ENCODE peak calls at places on chromosomes 11 and 22, in nine cellular contexts. One of them, this sample, is unnamed.

GRCh38 chr11:111335596-111335995 is 37.2 kb downstream of the POU2AF3 start:
- DNase-seq in lung: no peak
- DNase-seq in NCI-H1092: no peak
- DNase-seq in fibroblast of mammary gland: peak
- DNase-seq in lower leg skin: no peak
- DNase-seq in stimulated activated naive CD8-positive, alpha-beta T cell treated with anti-CD3 and anti-CD28 coated beads, Interleukin-15, Interleukin-2, amounts not matched to agents 100 U/mL and 50 U/mL, for 24 hours: no peak
- DNase-seq in NCI-H1105: no peak
- DNase-seq in NCI-H774: no peak
- DNase-seq in activated CD8-positive, alpha-beta memory T cell treated with anti-CD3 and anti-CD28 coated beads, Interleukin-2, amount 50 U/mL, for 48 hours: no peak
- DNase-seq in this sample: no peak

GRCh38 chr11:121479355-121479754 is 26.6 kb upstream of the SORL1-AS1 start:
- DNase-seq in fibroblast of mammary gland: no peak
- DNase-seq in lung: no peak
- DNase-seq in activated CD8-positive, alpha-beta memory T cell treated with anti-CD3 and anti-CD28 coated beads, Interleukin-2, amount 50 U/mL, for 48 hours: no peak
- DNase-seq in NCI-H1092: no peak
- DNase-seq in lower leg skin: no peak
- DNase-seq in NCI-H1105: no peak
- DNase-seq in NCI-H774: no peak
- DNase-seq in stimulated activated naive CD8-positive, alpha-beta T cell treated with anti-CD3 and anti-CD28 coated beads, Interleukin-15, Interleukin-2, amounts not matched to agents 100 U/mL and 50 U/mL, for 24 hours: no peak
- DNase-seq in this sample: no peak

GRCh38 chr11:45577755-45578154 is 87.7 kb downstream of the CHST1 start:
- DNase-seq in fibroblast of mammary gland: no peak
- DNase-seq in NCI-H1105: no peak
- DNase-seq in lower leg skin: no peak
- DNase-seq in lung: no peak
- DNase-seq in NCI-H774: no peak
- DNase-seq in stimulated activated naive CD8-positive, alpha-beta T cell treated with anti-CD3 and anti-CD28 coated beads, Interleukin-15, Interleukin-2, amounts not matched to agents 100 U/mL and 50 U/mL, for 24 hours: no peak
- DNase-seq in NCI-H1092: no peak
- DNase-seq in activated CD8-positive, alpha-beta memory T cell treated with anti-CD3 and anti-CD28 coated beads, Interleukin-2, amount 50 U/mL, for 48 hours: no peak
- DNase-seq in this sample: no peak

GRCh38 chr11:78061088-78061920 is 2.4 kb upstream of the THRSP start:
- DNase-seq in NCI-H1105: no peak
- DNase-seq in stimulated activated naive CD8-positive, alpha-beta T cell treated with anti-CD3 and anti-CD28 coated beads, Interleukin-15, Interleukin-2, amounts not matched to agents 100 U/mL and 50 U/mL, for 24 hours: no peak
- DNase-seq in NCI-H1092: no peak
- DNase-seq in lung: no peak
- DNase-seq in activated CD8-positive, alpha-beta memory T cell treated with anti-CD3 and anti-CD28 coated beads, Interleukin-2, amount 50 U/mL, for 48 hours: no peak
- DNase-seq in lower leg skin: no peak
- DNase-seq in fibroblast of mammary gland: no peak
- DNase-seq in NCI-H774: no peak
- DNase-seq in this sample: no peak

GRCh38 chr11:77411238-77411637 is 62.7 kb downstream of the PAK1 start:
- DNase-seq in NCI-H1092: no peak
- DNase-seq in lower leg skin: peak
- DNase-seq in stimulated activated naive CD8-positive, alpha-beta T cell treated with anti-CD3 and anti-CD28 coated beads, Interleukin-15, Interleukin-2, amounts not matched to agents 100 U/mL and 50 U/mL, for 24 hours: peak
- DNase-seq in NCI-H774: no peak
- DNase-seq in NCI-H1105: no peak
- DNase-seq in activated CD8-positive, alpha-beta memory T cell treated with anti-CD3 and anti-CD28 coated beads, Interleukin-2, amount 50 U/mL, for 48 hours: peak
- DNase-seq in lung: peak
- DNase-seq in fibroblast of mammary gland: peak
- DNase-seq in this sample: peak

GRCh38 chr11:19499999-19500398 is 212.6 kb upstream of the NAV2 start:
- DNase-seq in NCI-H1105: no peak
- DNase-seq in NCI-H1092: no peak
- DNase-seq in activated CD8-positive, alpha-beta memory T cell treated with anti-CD3 and anti-CD28 coated beads, Interleukin-2, amount 50 U/mL, for 48 hours: no peak
- DNase-seq in stimulated activated naive CD8-positive, alpha-beta T cell treated with anti-CD3 and anti-CD28 coated beads, Interleukin-15, Interleukin-2, amounts not matched to agents 100 U/mL and 50 U/mL, for 24 hours: no peak
- DNase-seq in NCI-H774: no peak
- DNase-seq in fibroblast of mammary gland: peak
- DNase-seq in lung: no peak
- DNase-seq in lower leg skin: no peak
- DNase-seq in this sample: no peak

GRCh38 chr11:96272542-96273306 is 70.3 kb downstream of the MAML2 start:
- DNase-seq in NCI-H1105: no peak
- DNase-seq in activated CD8-positive, alpha-beta memory T cell treated with anti-CD3 and anti-CD28 coated beads, Interleukin-2, amount 50 U/mL, for 48 hours: no peak
- DNase-seq in stimulated activated naive CD8-positive, alpha-beta T cell treated with anti-CD3 and anti-CD28 coated beads, Interleukin-15, Interleukin-2, amounts not matched to agents 100 U/mL and 50 U/mL, for 24 hours: no peak
- DNase-seq in fibroblast of mammary gland: peak
- DNase-seq in NCI-H774: no peak
- DNase-seq in lower leg skin: no peak
- DNase-seq in lung: peak
- DNase-seq in NCI-H1092: no peak
- DNase-seq in this sample: no peak

GRCh38 chr11:60786811-60787567 is 1.9 kb downstream of the MS4A10 start:
- DNase-seq in NCI-H1105: no peak
- DNase-seq in NCI-H1092: no peak
- DNase-seq in NCI-H774: no peak
- DNase-seq in lung: no peak
- DNase-seq in stimulated activated naive CD8-positive, alpha-beta T cell treated with anti-CD3 and anti-CD28 coated beads, Interleukin-15, Interleukin-2, amounts not matched to agents 100 U/mL and 50 U/mL, for 24 hours: no peak
- DNase-seq in activated CD8-positive, alpha-beta memory T cell treated with anti-CD3 and anti-CD28 coated beads, Interleukin-2, amount 50 U/mL, for 48 hours: no peak
- DNase-seq in fibroblast of mammary gland: peak
- DNase-seq in lower leg skin: no peak
- DNase-seq in this sample: peak

GRCh38 chr22:45503071-45503815 is 560 bp downstream of the FBLN1 start:
- DNase-seq in NCI-H1092: no peak
- DNase-seq in lower leg skin: no peak
- DNase-seq in stimulated activated naive CD8-positive, alpha-beta T cell treated with anti-CD3 and anti-CD28 coated beads, Interleukin-15, Interleukin-2, amounts not matched to agents 100 U/mL and 50 U/mL, for 24 hours: no peak
- DNase-seq in lung: no peak
- DNase-seq in NCI-H774: no peak
- DNase-seq in activated CD8-positive, alpha-beta memory T cell treated with anti-CD3 and anti-CD28 coated beads, Interleukin-2, amount 50 U/mL, for 48 hours: no peak
- DNase-seq in NCI-H1105: no peak
- DNase-seq in fibroblast of mammary gland: no peak
- DNase-seq in this sample: no peak

GRCh38 chr22:47154621-47155081 is 392.2 kb downstream of the TBC1D22A start:
- DNase-seq in lung: no peak
- DNase-seq in NCI-H1092: no peak
- DNase-seq in NCI-H1105: no peak
- DNase-seq in activated CD8-positive, alpha-beta memory T cell treated with anti-CD3 and anti-CD28 coated beads, Interleukin-2, amount 50 U/mL, for 48 hours: no peak
- DNase-seq in fibroblast of mammary gland: peak
- DNase-seq in NCI-H774: no peak
- DNase-seq in lower leg skin: no peak
- DNase-seq in stimulated activated naive CD8-positive, alpha-beta T cell treated with anti-CD3 and anti-CD28 coated beads, Interleukin-15, Interleukin-2, amounts not matched to agents 100 U/mL and 50 U/mL, for 24 hours: no peak
- DNase-seq in this sample: no peak

GRCh38 chr11:33089776-33090175 is 50.4 kb downstream of the TCP11L1 start:
- DNase-seq in activated CD8-positive, alpha-beta memory T cell treated with anti-CD3 and anti-CD28 coated beads, Interleukin-2, amount 50 U/mL, for 48 hours: no peak
- DNase-seq in stimulated activated naive CD8-positive, alpha-beta T cell treated with anti-CD3 and anti-CD28 coated beads, Interleukin-15, Interleukin-2, amounts not matched to agents 100 U/mL and 50 U/mL, for 24 hours: no peak
- DNase-seq in NCI-H1092: no peak
- DNase-seq in NCI-H774: no peak
- DNase-seq in lung: no peak
- DNase-seq in lower leg skin: no peak
- DNase-seq in NCI-H1105: no peak
- DNase-seq in fibroblast of mammary gland: no peak
- DNase-seq in this sample: no peak

GRCh38 chr11:109490953-109491733 is 69.2 kb downstream of the C11orf87 start:
- DNase-seq in activated CD8-positive, alpha-beta memory T cell treated with anti-CD3 and anti-CD28 coated beads, Interleukin-2, amount 50 U/mL, for 48 hours: no peak
- DNase-seq in lower leg skin: no peak
- DNase-seq in lung: no peak
- DNase-seq in NCI-H774: no peak
- DNase-seq in stimulated activated naive CD8-positive, alpha-beta T cell treated with anti-CD3 and anti-CD28 coated beads, Interleukin-15, Interleukin-2, amounts not matched to agents 100 U/mL and 50 U/mL, for 24 hours: no peak
- DNase-seq in NCI-H1092: no peak
- DNase-seq in fibroblast of mammary gland: no peak
- DNase-seq in NCI-H1105: no peak
- DNase-seq in this sample: no peak

GRCh38 chr22:33811686-33812085 is 108.6 kb downstream of the LARGE1 start:
- DNase-seq in lower leg skin: peak
- DNase-seq in NCI-H1092: no peak
- DNase-seq in lung: no peak
- DNase-seq in activated CD8-positive, alpha-beta memory T cell treated with anti-CD3 and anti-CD28 coated beads, Interleukin-2, amount 50 U/mL, for 48 hours: no peak
- DNase-seq in fibroblast of mammary gland: peak
- DNase-seq in stimulated activated naive CD8-positive, alpha-beta T cell treated with anti-CD3 and anti-CD28 coated beads, Interleukin-15, Interleukin-2, amounts not matched to agents 100 U/mL and 50 U/mL, for 24 hours: no peak
- DNase-seq in NCI-H1105: no peak
- DNase-seq in NCI-H774: no peak
- DNase-seq in this sample: peak

GRCh38 chr11:65066315-65066714 is 8.0 kb upstream of the NAALADL1 start:
- DNase-seq in lung: no peak
- DNase-seq in fibroblast of mammary gland: no peak
- DNase-seq in NCI-H1092: no peak
- DNase-seq in activated CD8-positive, alpha-beta memory T cell treated with anti-CD3 and anti-CD28 coated beads, Interleukin-2, amount 50 U/mL, for 48 hours: no peak
- DNase-seq in lower leg skin: no peak
- DNase-seq in stimulated activated naive CD8-positive, alpha-beta T cell treated with anti-CD3 and anti-CD28 coated beads, Interleukin-15, Interleukin-2, amounts not matched to agents 100 U/mL and 50 U/mL, for 24 hours: no peak
- DNase-seq in NCI-H1105: no peak
- DNase-seq in NCI-H774: no peak
- DNase-seq in this sample: no peak

GRCh38 chr11:2271077-2271326 is 614 bp upstream of the ASCL2 start:
- DNase-seq in lower leg skin: peak
- DNase-seq in fibroblast of mammary gland: no peak
- DNase-seq in lung: peak
- DNase-seq in NCI-H1092: no peak
- DNase-seq in NCI-H774: no peak
- DNase-seq in stimulated activated naive CD8-positive, alpha-beta T cell treated with anti-CD3 and anti-CD28 coated beads, Interleukin-15, Interleukin-2, amounts not matched to agents 100 U/mL and 50 U/mL, for 24 hours: peak
- DNase-seq in activated CD8-positive, alpha-beta memory T cell treated with anti-CD3 and anti-CD28 coated beads, Interleukin-2, amount 50 U/mL, for 48 hours: no peak
- DNase-seq in NCI-H1105: no peak
- DNase-seq in this sample: no peak

GRCh38 chr11:33716236-33716635 is 15.6 kb upstream of the C11orf91 start:
- DNase-seq in NCI-H774: no peak
- DNase-seq in fibroblast of mammary gland: peak
- DNase-seq in NCI-H1092: no peak
- DNase-seq in NCI-H1105: no peak
- DNase-seq in stimulated activated naive CD8-positive, alpha-beta T cell treated with anti-CD3 and anti-CD28 coated beads, Interleukin-15, Interleukin-2, amounts not matched to agents 100 U/mL and 50 U/mL, for 24 hours: no peak
- DNase-seq in lower leg skin: no peak
- DNase-seq in lung: no peak
- DNase-seq in activated CD8-positive, alpha-beta memory T cell treated with anti-CD3 and anti-CD28 coated beads, Interleukin-2, amount 50 U/mL, for 48 hours: no peak
- DNase-seq in this sample: no peak

GRCh38 chr22:26079009-26079408 is 90.3 kb upstream of the SEZ6L start:
- DNase-seq in activated CD8-positive, alpha-beta memory T cell treated with anti-CD3 and anti-CD28 coated beads, Interleukin-2, amount 50 U/mL, for 48 hours: no peak
- DNase-seq in fibroblast of mammary gland: no peak
- DNase-seq in lung: no peak
- DNase-seq in stimulated activated naive CD8-positive, alpha-beta T cell treated with anti-CD3 and anti-CD28 coated beads, Interleukin-15, Interleukin-2, amounts not matched to agents 100 U/mL and 50 U/mL, for 24 hours: no peak
- DNase-seq in NCI-H1092: no peak
- DNase-seq in NCI-H1105: no peak
- DNase-seq in NCI-H774: no peak
- DNase-seq in lower leg skin: no peak
- DNase-seq in this sample: no peak

GRCh38 chr11:44159848-44160721 is 64.6 kb downstream of the EXT2 start:
- DNase-seq in fibroblast of mammary gland: no peak
- DNase-seq in lung: no peak
- DNase-seq in lower leg skin: no peak
- DNase-seq in stimulated activated naive CD8-positive, alpha-beta T cell treated with anti-CD3 and anti-CD28 coated beads, Interleukin-15, Interleukin-2, amounts not matched to agents 100 U/mL and 50 U/mL, for 24 hours: no peak
- DNase-seq in NCI-H1105: no peak
- DNase-seq in NCI-H1092: no peak
- DNase-seq in activated CD8-positive, alpha-beta memory T cell treated with anti-CD3 and anti-CD28 coated beads, Interleukin-2, amount 50 U/mL, for 48 hours: no peak
- DNase-seq in NCI-H774: no peak
- DNase-seq in this sample: no peak

GRCh38 chr22:41862530-41863266 is 29.8 kb downstream of the SREBF2 start:
- DNase-seq in lower leg skin: no peak
- DNase-seq in NCI-H1105: no peak
- DNase-seq in NCI-H774: no peak
- DNase-seq in activated CD8-positive, alpha-beta memory T cell treated with anti-CD3 and anti-CD28 coated beads, Interleukin-2, amount 50 U/mL, for 48 hours: peak
- DNase-seq in fibroblast of mammary gland: peak
- DNase-seq in lung: peak
- DNase-seq in NCI-H1092: no peak
- DNase-seq in stimulated activated naive CD8-positive, alpha-beta T cell treated with anti-CD3 and anti-CD28 coated beads, Interleukin-15, Interleukin-2, amounts not matched to agents 100 U/mL and 50 U/mL, for 24 hours: peak
- DNase-seq in this sample: no peak

GRCh38 chr11:57131080-57131790 is 50.5 kb upstream of the LRRC55 start:
- DNase-seq in stimulated activated naive CD8-positive, alpha-beta T cell treated with anti-CD3 and anti-CD28 coated beads, Interleukin-15, Interleukin-2, amounts not matched to agents 100 U/mL and 50 U/mL, for 24 hours: no peak
- DNase-seq in lung: peak
- DNase-seq in NCI-H1105: no peak
- DNase-seq in NCI-H1092: peak
- DNase-seq in fibroblast of mammary gland: peak
- DNase-seq in lower leg skin: no peak
- DNase-seq in activated CD8-positive, alpha-beta memory T cell treated with anti-CD3 and anti-CD28 coated beads, Interleukin-2, amount 50 U/mL, for 48 hours: no peak
- DNase-seq in NCI-H774: peak
- DNase-seq in this sample: no peak

GRCh38 chr22:23086787-23087186 is 16.5 kb downstream of the GNAZ start:
- DNase-seq in fibroblast of mammary gland: no peak
- DNase-seq in lung: no peak
- DNase-seq in NCI-H1105: no peak
- DNase-seq in lower leg skin: no peak
- DNase-seq in stimulated activated naive CD8-positive, alpha-beta T cell treated with anti-CD3 and anti-CD28 coated beads, Interleukin-15, Interleukin-2, amounts not matched to agents 100 U/mL and 50 U/mL, for 24 hours: no peak
- DNase-seq in NCI-H774: no peak
- DNase-seq in activated CD8-positive, alpha-beta memory T cell treated with anti-CD3 and anti-CD28 coated beads, Interleukin-2, amount 50 U/mL, for 48 hours: no peak
- DNase-seq in NCI-H1092: no peak
- DNase-seq in this sample: no peak

GRCh38 chr11:30635401-30635989 is 49.3 kb upstream of the MPPED2 start:
- DNase-seq in stimulated activated naive CD8-positive, alpha-beta T cell treated with anti-CD3 and anti-CD28 coated beads, Interleukin-15, Interleukin-2, amounts not matched to agents 100 U/mL and 50 U/mL, for 24 hours: no peak
- DNase-seq in lung: no peak
- DNase-seq in activated CD8-positive, alpha-beta memory T cell treated with anti-CD3 and anti-CD28 coated beads, Interleukin-2, amount 50 U/mL, for 48 hours: no peak
- DNase-seq in NCI-H774: peak
- DNase-seq in NCI-H1105: peak
- DNase-seq in lower leg skin: no peak
- DNase-seq in fibroblast of mammary gland: no peak
- DNase-seq in NCI-H1092: no peak
- DNase-seq in this sample: no peak

GRCh38 chr11:57527056-57527631 is 3.4 kb downstream of the TIMM10 start:
- DNase-seq in fibroblast of mammary gland: peak
- DNase-seq in lower leg skin: peak
- DNase-seq in NCI-H1092: no peak
- DNase-seq in NCI-H1105: peak
- DNase-seq in lung: peak
- DNase-seq in activated CD8-positive, alpha-beta memory T cell treated with anti-CD3 and anti-CD28 coated beads, Interleukin-2, amount 50 U/mL, for 48 hours: peak
- DNase-seq in NCI-H774: peak
- DNase-seq in stimulated activated naive CD8-positive, alpha-beta T cell treated with anti-CD3 and anti-CD28 coated beads, Interleukin-15, Interleukin-2, amounts not matched to agents 100 U/mL and 50 U/mL, for 24 hours: peak
- DNase-seq in this sample: no peak

GRCh38 chr22:27731621-27732020 is 69.9 kb downstream of the MN1 start:
- DNase-seq in NCI-H1105: no peak
- DNase-seq in fibroblast of mammary gland: no peak
- DNase-seq in NCI-H774: no peak
- DNase-seq in activated CD8-positive, alpha-beta memory T cell treated with anti-CD3 and anti-CD28 coated beads, Interleukin-2, amount 50 U/mL, for 48 hours: no peak
- DNase-seq in NCI-H1092: no peak
- DNase-seq in lower leg skin: no peak
- DNase-seq in stimulated activated naive CD8-positive, alpha-beta T cell treated with anti-CD3 and anti-CD28 coated beads, Interleukin-15, Interleukin-2, amounts not matched to agents 100 U/mL and 50 U/mL, for 24 hours: no peak
- DNase-seq in lung: no peak
- DNase-seq in this sample: no peak

GRCh38 chr22:42908082-42908746 is 51.1 kb upstream of the ARFGAP3 start:
- DNase-seq in stimulated activated naive CD8-positive, alpha-beta T cell treated with anti-CD3 and anti-CD28 coated beads, Interleukin-15, Interleukin-2, amounts not matched to agents 100 U/mL and 50 U/mL, for 24 hours: no peak
- DNase-seq in NCI-H1092: no peak
- DNase-seq in lung: no peak
- DNase-seq in lower leg skin: no peak
- DNase-seq in activated CD8-positive, alpha-beta memory T cell treated with anti-CD3 and anti-CD28 coated beads, Interleukin-2, amount 50 U/mL, for 48 hours: no peak
- DNase-seq in NCI-H1105: no peak
- DNase-seq in fibroblast of mammary gland: no peak
- DNase-seq in NCI-H774: no peak
- DNase-seq in this sample: no peak

GRCh38 chr11:76997512-76997911 is 36.7 kb upstream of the B3GNT6 start:
- DNase-seq in lower leg skin: no peak
- DNase-seq in fibroblast of mammary gland: no peak
- DNase-seq in activated CD8-positive, alpha-beta memory T cell treated with anti-CD3 and anti-CD28 coated beads, Interleukin-2, amount 50 U/mL, for 48 hours: no peak
- DNase-seq in stimulated activated naive CD8-positive, alpha-beta T cell treated with anti-CD3 and anti-CD28 coated beads, Interleukin-15, Interleukin-2, amounts not matched to agents 100 U/mL and 50 U/mL, for 24 hours: no peak
- DNase-seq in lung: no peak
- DNase-seq in NCI-H1105: no peak
- DNase-seq in NCI-H774: no peak
- DNase-seq in NCI-H1092: no peak
- DNase-seq in this sample: no peak

GRCh38 chr11:95149659-95150294 is 60.1 kb downstream of the ENDOD1 start:
- DNase-seq in fibroblast of mammary gland: no peak
- DNase-seq in activated CD8-positive, alpha-beta memory T cell treated with anti-CD3 and anti-CD28 coated beads, Interleukin-2, amount 50 U/mL, for 48 hours: no peak
- DNase-seq in NCI-H774: peak
- DNase-seq in lung: no peak
- DNase-seq in lower leg skin: peak
- DNase-seq in NCI-H1105: no peak
- DNase-seq in NCI-H1092: no peak
- DNase-seq in stimulated activated naive CD8-positive, alpha-beta T cell treated with anti-CD3 and anti-CD28 coated beads, Interleukin-15, Interleukin-2, amounts not matched to agents 100 U/mL and 50 U/mL, for 24 hours: no peak
- DNase-seq in this sample: no peak

GRCh38 chr22:37502342-37503182 is 16.4 kb upstream of the MFNG start:
- DNase-seq in NCI-H1092: no peak
- DNase-seq in lower leg skin: no peak
- DNase-seq in NCI-H774: no peak
- DNase-seq in fibroblast of mammary gland: no peak
- DNase-seq in NCI-H1105: no peak
- DNase-seq in activated CD8-positive, alpha-beta memory T cell treated with anti-CD3 and anti-CD28 coated beads, Interleukin-2, amount 50 U/mL, for 48 hours: no peak
- DNase-seq in lung: peak
- DNase-seq in stimulated activated naive CD8-positive, alpha-beta T cell treated with anti-CD3 and anti-CD28 coated beads, Interleukin-15, Interleukin-2, amounts not matched to agents 100 U/mL and 50 U/mL, for 24 hours: no peak
- DNase-seq in this sample: no peak

GRCh38 chr22:46455453-46455852 is 82.0 kb downstream of the CELSR1 start:
- DNase-seq in NCI-H774: no peak
- DNase-seq in activated CD8-positive, alpha-beta memory T cell treated with anti-CD3 and anti-CD28 coated beads, Interleukin-2, amount 50 U/mL, for 48 hours: no peak
- DNase-seq in NCI-H1105: no peak
- DNase-seq in NCI-H1092: no peak
- DNase-seq in fibroblast of mammary gland: no peak
- DNase-seq in stimulated activated naive CD8-positive, alpha-beta T cell treated with anti-CD3 and anti-CD28 coated beads, Interleukin-15, Interleukin-2, amounts not matched to agents 100 U/mL and 50 U/mL, for 24 hours: no peak
- DNase-seq in lung: no peak
- DNase-seq in lower leg skin: no peak
- DNase-seq in this sample: no peak

GRCh38 chr11:116885951-116886629 is 48.7 kb upstream of the APOA1 start:
- DNase-seq in lower leg skin: no peak
- DNase-seq in activated CD8-positive, alpha-beta memory T cell treated with anti-CD3 and anti-CD28 coated beads, Interleukin-2, amount 50 U/mL, for 48 hours: no peak
- DNase-seq in stimulated activated naive CD8-positive, alpha-beta T cell treated with anti-CD3 and anti-CD28 coated beads, Interleukin-15, Interleukin-2, amounts not matched to agents 100 U/mL and 50 U/mL, for 24 hours: no peak
- DNase-seq in NCI-H774: no peak
- DNase-seq in NCI-H1092: no peak
- DNase-seq in NCI-H1105: no peak
- DNase-seq in lung: no peak
- DNase-seq in fibroblast of mammary gland: peak
- DNase-seq in this sample: no peak

GRCh38 chr11:3014943-3015342 is 22.8 kb upstream of the NAP1L4 start:
- DNase-seq in activated CD8-positive, alpha-beta memory T cell treated with anti-CD3 and anti-CD28 coated beads, Interleukin-2, amount 50 U/mL, for 48 hours: no peak
- DNase-seq in NCI-H1092: no peak
- DNase-seq in NCI-H774: no peak
- DNase-seq in fibroblast of mammary gland: no peak
- DNase-seq in NCI-H1105: no peak
- DNase-seq in lung: no peak
- DNase-seq in lower leg skin: no peak
- DNase-seq in stimulated activated naive CD8-positive, alpha-beta T cell treated with anti-CD3 and anti-CD28 coated beads, Interleukin-15, Interleukin-2, amounts not matched to agents 100 U/mL and 50 U/mL, for 24 hours: no peak
- DNase-seq in this sample: no peak